ENCODE peak calls at places on chromosome 3, in nine cellular contexts. Z is natural killer cell treated with Interleukin-12 subunit alpha and Interleukin-12 subunit beta and Interleukin-15 and Interleukin-18, amount 100 ng/mL, for 72 hours; M is dermis microvascular lymphatic vessel endothelial cell; V is astrocyte of the spinal cord; P is T follicular helper cell; L is A549; A is GM04504; J is fibroblast of mammary gland; O is D341Med. W is an unnamed sample.

GRCh38 chr3:67704322-67704721 is 49.9 kb upstream of the SUCLG2 start:
- DNase-seq in Z (no peak), M (no peak), V (no peak), P (no peak), L (no peak), A (no peak), J (peak; percentile 1), O (no peak), W (no peak)

GRCh38 chr3:123552095-123552714 is 32.6 kb downstream of the HACD2 start:
- DNase-seq in Z (no peak), M (peak; percentile 47), V (peak; percentile 10), P (no peak), L (peak; percentile 18), A (no peak), J (peak; percentile 34), O (peak; percentile 39), W (no peak)

GRCh38 chr3:166060789-166061479 is 223.7 kb upstream of the BCHE start:
- DNase-seq in Z (no peak), M (no peak), V (no peak), P (no peak), L (no peak), A (no peak), J (no peak), O (no peak), W (no peak)

GRCh38 chr3:70225146-70225545 is 87.3 kb downstream of the MDFIC2 start:
- DNase-seq in Z (no peak), M (no peak), V (no peak), P (no peak), L (no peak), A (no peak), J (no peak), O (no peak), W (no peak)

GRCh38 chr3:42302924-42303634 is 37.1 kb upstream of the CCK start:
- DNase-seq in Z (no peak), M (no peak), V (no peak), P (no peak), L (no peak), A (no peak), J (no peak), O (no peak), W (no peak)

GRCh38 chr3:170111147-170111771 is 70.3 kb downstream of the PHC3 start:
- DNase-seq in Z (no peak), M (no peak), V (no peak), P (no peak), L (no peak), A (no peak), J (no peak), O (no peak), W (no peak)

GRCh38 chr3:185630182-185630622 is 44.1 kb downstream of the SENP2 start:
- DNase-seq in Z (no peak), M (peak; percentile 79), V (peak; percentile 62), P (no peak), L (no peak), A (peak; percentile 6), J (peak; percentile 77), O (no peak), W (no peak)

GRCh38 chr3:38109580-38110313 is 27.2 kb downstream of the ACAA1 start:
- DNase-seq in Z (no peak), M (no peak), V (no peak), P (no peak), L (no peak), A (no peak), J (no peak), O (no peak), W (no peak)

GRCh38 chr3:138404121-138404520 is 30.3 kb upstream of the ESYT3 start:
- DNase-seq in Z (no peak), M (no peak), V (no peak), P (no peak), L (no peak), A (no peak), J (no peak), O (no peak), W (no peak)

GRCh38 chr3:159364511-159364910 is 562.7 kb downstream of the MFSD1 start:
- DNase-seq in Z (no peak), M (no peak), V (no peak), P (no peak), L (no peak), A (no peak), J (no peak), O (no peak), W (no peak)

GRCh38 chr3:29683306-29683993 is 402.6 kb downstream of the RBMS3 start:
- DNase-seq in Z (no peak), M (peak; percentile 82), V (peak; percentile 47), P (no peak), L (peak; percentile 33), A (no peak), J (peak; percentile 59), O (no peak), W (no peak)

GRCh38 chr3:194089357-194090177 is 46.4 kb upstream of the HES1 start:
- DNase-seq in Z (peak; percentile 89), M (peak; percentile 100), V (peak; percentile 99), P (no peak), L (peak; percentile 86), A (peak; percentile 99), J (peak; percentile 99), O (no peak), W (no peak)

GRCh38 chr3:56974242-56974945 is 86.1 kb upstream of the SPATA12 start:
- DNase-seq in Z (no peak), M (peak; percentile 84), V (peak; percentile 29), P (no peak), L (no peak), A (no peak), J (peak; percentile 14), O (no peak), W (no peak)

GRCh38 chr3:61687663-61688306 is 126.4 kb downstream of the PTPRG start:
- DNase-seq in Z (no peak), M (no peak), V (no peak), P (no peak), L (no peak), A (no peak), J (no peak), O (no peak), W (no peak)

GRCh38 chr3:23468203-23468602 is 265.1 kb downstream of the UBE2E2 start:
- DNase-seq in Z (no peak), M (no peak), V (no peak), P (no peak), L (no peak), A (no peak), J (no peak), O (no peak), W (no peak)

GRCh38 chr3:124887177-124887995 is at the start of gene ITGB5:
- DNase-seq in Z (no peak), M (peak; percentile 68), V (peak; percentile 82), P (no peak), L (peak; percentile 53), A (peak; percentile 63), J (peak; percentile 74), O (peak; percentile 75), W (peak; percentile 5)

GRCh38 chr3:149808209-149808829 is 4.7 kb upstream of the RNF13 start:
- DNase-seq in Z (peak; percentile 70), M (peak; percentile 83), V (peak; percentile 82), P (peak; percentile 37), L (peak; percentile 60), A (peak; percentile 62), J (peak; percentile 81), O (peak; percentile 79), W (peak; percentile 22)

GRCh38 chr3:197392961-197393360 is 94.5 kb upstream of the DLG1 start:
- DNase-seq in Z (no peak), M (peak; percentile 85), V (no peak), P (no peak), L (no peak), A (no peak), J (peak; percentile 54), O (peak; percentile 4), W (no peak)

GRCh38 chr3:15292765-15293522 is 39.4 kb downstream of the SH3BP5 start:
- DNase-seq in Z (peak; percentile 56), M (peak; percentile 30), V (peak; percentile 46), P (no peak), L (no peak), A (no peak), J (peak; percentile 79), O (no peak), W (no peak)

GRCh38 chr3:127206611-127207516 is 13.9 kb downstream of the PRR23E start:
- DNase-seq in Z (peak; percentile 57), M (peak; percentile 22), V (no peak), P (no peak), L (no peak), A (no peak), J (no peak), O (peak; percentile 10), W (no peak)

GRCh38 chr3:20043398-20043797 is 3.2 kb downstream of the KAT2B start:
- DNase-seq in Z (peak; percentile 68), M (peak; percentile 54), V (no peak), P (peak; percentile 34), L (no peak), A (no peak), J (peak; percentile 49), O (no peak), W (peak; percentile 52)

GRCh38 chr3:129890125-129890524 is 3.4 kb downstream of the TMCC1 start:
- DNase-seq in Z (no peak), M (peak; percentile 86), V (no peak), P (no peak), L (no peak), A (no peak), J (no peak), O (no peak), W (no peak)

GRCh38 chr3:130907500-130907899 is 13.6 kb downstream of the ATP2C1 start:
- DNase-seq in Z (no peak), M (no peak), V (no peak), P (no peak), L (no peak), A (no peak), J (no peak), O (no peak), W (no peak)

GRCh38 chr3:65402597-65402996 is 636.1 kb downstream of the MAGI1 start:
- DNase-seq in Z (no peak), M (peak; percentile 7), V (peak; percentile 88), P (no peak), L (no peak), A (peak; percentile 82), J (peak; percentile 97), O (no peak), W (no peak)

GRCh38 chr3:82815417-82816058 is 1054.1 kb upstream of the GBE1 start:
- DNase-seq in Z (no peak), M (no peak), V (no peak), P (no peak), L (no peak), A (no peak), J (no peak), O (no peak), W (no peak)

GRCh38 chr3:51968175-51968681 is 974 bp upstream of the PCBP4 start:
- DNase-seq in Z (no peak), M (peak; percentile 25), V (no peak), P (no peak), L (no peak), A (no peak), J (peak; percentile 37), O (peak; percentile 67), W (no peak)

GRCh38 chr3:47512416-47513124 is 942 bp downstream of the ELP6 start:
- DNase-seq in Z (no peak), M (peak; percentile 34), V (peak; percentile 25), P (peak; percentile 1), L (no peak), A (no peak), J (peak; percentile 25), O (peak; percentile 46), W (no peak)

GRCh38 chr3:148643389-148643840 is 54.3 kb upstream of the AGTR1 start:
- DNase-seq in Z (no peak), M (no peak), V (peak; percentile 75), P (no peak), L (no peak), A (peak; percentile 40), J (peak; percentile 88), O (no peak), W (no peak)

W was measured in naive thymus-derived CD4-positive, alpha-beta T cell.